ENCODE peak calls at places on chromosomes 5 and 9, in six cellular contexts. One of them, this sample, is unnamed.

GRCh38 chr5:107516452-107517184 is 154.1 kb downstream of the EFNA5 start:
- DNase-seq in H9: no peak
- DNase-seq in neuronal stem cell: no peak
- DNase-seq in H1: no peak
- DNase-seq in mesenchymal stem cell: peak
- DNase-seq in mesendoderm: no peak
- DNase-seq in this sample: peak

GRCh38 chr9:121700831-121701419 is 49.5 kb downstream of the DAB2IP start:
- DNase-seq in H1: no peak
- DNase-seq in H9: no peak
- DNase-seq in neuronal stem cell: no peak
- DNase-seq in mesendoderm: no peak
- DNase-seq in mesenchymal stem cell: no peak
- DNase-seq in this sample: no peak

GRCh38 chr5:85990998-85991397 is 626.7 kb upstream of the COX7C start:
- DNase-seq in H9: no peak
- DNase-seq in mesenchymal stem cell: no peak
- DNase-seq in mesendoderm: peak
- DNase-seq in H1: no peak
- DNase-seq in neuronal stem cell: no peak
- DNase-seq in this sample: no peak

GRCh38 chr9:88605500-88606172 is 70.7 kb downstream of the NXNL2 start:
- DNase-seq in mesendoderm: no peak
- DNase-seq in mesenchymal stem cell: peak
- DNase-seq in H9: no peak
- DNase-seq in H1: no peak
- DNase-seq in neuronal stem cell: no peak
- DNase-seq in this sample: peak

GRCh38 chr5:150285114-150285513 is 4.5 kb downstream of the CAMK2A start:
- DNase-seq in neuronal stem cell: no peak
- DNase-seq in H9: no peak
- DNase-seq in mesenchymal stem cell: no peak
- DNase-seq in mesendoderm: no peak
- DNase-seq in H1: no peak
- DNase-seq in this sample: no peak

GRCh38 chr9:87592554-87593394 is 95.1 kb downstream of the DAPK1 start:
- DNase-seq in H1: no peak
- DNase-seq in mesendoderm: no peak
- DNase-seq in neuronal stem cell: no peak
- DNase-seq in H9: no peak
- DNase-seq in mesenchymal stem cell: no peak
- DNase-seq in this sample: peak

GRCh38 chr9:123743737-123744136 is 186.2 kb downstream of the DENND1A start:
- DNase-seq in mesendoderm: no peak
- DNase-seq in H1: no peak
- DNase-seq in H9: no peak
- DNase-seq in mesenchymal stem cell: no peak
- DNase-seq in neuronal stem cell: no peak
- DNase-seq in this sample: no peak

GRCh38 chr5:147170603-147171002 is 64.2 kb upstream of the STK32A start:
- DNase-seq in H9: no peak
- DNase-seq in mesendoderm: no peak
- DNase-seq in neuronal stem cell: no peak
- DNase-seq in mesenchymal stem cell: no peak
- DNase-seq in H1: no peak
- DNase-seq in this sample: no peak

GRCh38 chr5:138956801-138957200 is 81.7 kb upstream of the LRRTM2 start:
- DNase-seq in mesendoderm: no peak
- DNase-seq in H1: no peak
- DNase-seq in mesenchymal stem cell: no peak
- DNase-seq in H9: no peak
- DNase-seq in neuronal stem cell: no peak
- DNase-seq in this sample: no peak

GRCh38 chr5:80654391-80655230 is at the start of the genes DHFR and MSH3:
- DNase-seq in H1: peak
- DNase-seq in neuronal stem cell: peak
- DNase-seq in mesendoderm: peak
- DNase-seq in mesenchymal stem cell: peak
- DNase-seq in H9: peak
- DNase-seq in this sample: peak

GRCh38 chr9:33180526-33181184 is 13.5 kb upstream of the B4GALT1 start:
- DNase-seq in neuronal stem cell: no peak
- DNase-seq in H9: no peak
- DNase-seq in H1: no peak
- DNase-seq in mesenchymal stem cell: no peak
- DNase-seq in mesendoderm: peak
- DNase-seq in this sample: peak

GRCh38 chr5:33614039-33614438 is 173.3 kb downstream of the TARS1 start:
- DNase-seq in mesenchymal stem cell: no peak
- DNase-seq in H9: no peak
- DNase-seq in H1: no peak
- DNase-seq in neuronal stem cell: no peak
- DNase-seq in mesendoderm: no peak
- DNase-seq in this sample: no peak

GRCh38 chr9:82560457-82560904 is 502.5 kb downstream of the RASEF start:
- DNase-seq in H9: no peak
- DNase-seq in H1: no peak
- DNase-seq in neuronal stem cell: no peak
- DNase-seq in mesendoderm: no peak
- DNase-seq in mesenchymal stem cell: no peak
- DNase-seq in this sample: no peak

GRCh38 chr9:87849144-87849741 is 33.4 kb upstream of the SPATA31E1 start:
- DNase-seq in mesenchymal stem cell: no peak
- DNase-seq in mesendoderm: no peak
- DNase-seq in H1: no peak
- DNase-seq in H9: no peak
- DNase-seq in neuronal stem cell: no peak
- DNase-seq in this sample: no peak

GRCh38 chr5:157506981-157507780 is 47.2 kb downstream of the NIPAL4 start:
- DNase-seq in mesenchymal stem cell: peak
- DNase-seq in H1: no peak
- DNase-seq in mesendoderm: no peak
- DNase-seq in H9: no peak
- DNase-seq in neuronal stem cell: no peak
- DNase-seq in this sample: peak

GRCh38 chr9:74951725-74952151 is 974 bp downstream of the C9orf40 start:
- DNase-seq in mesenchymal stem cell: peak
- DNase-seq in mesendoderm: peak
- DNase-seq in H9: peak
- DNase-seq in neuronal stem cell: peak
- DNase-seq in H1: no peak
- DNase-seq in this sample: peak

GRCh38 chr5:109045710-109046109 is 298.0 kb downstream of the FER start:
- DNase-seq in H9: no peak
- DNase-seq in mesendoderm: no peak
- DNase-seq in mesenchymal stem cell: peak
- DNase-seq in neuronal stem cell: no peak
- DNase-seq in H1: no peak
- DNase-seq in this sample: peak

GRCh38 chr5:178431063-178431776 is 159.0 kb downstream of the COL23A1 start:
- DNase-seq in neuronal stem cell: no peak
- DNase-seq in H1: no peak
- DNase-seq in mesenchymal stem cell: no peak
- DNase-seq in mesendoderm: no peak
- DNase-seq in H9: no peak
- DNase-seq in this sample: no peak

GRCh38 chr5:56490971-56491468 is 257.9 kb upstream of the ANKRD55 start:
- DNase-seq in H9: no peak
- DNase-seq in neuronal stem cell: no peak
- DNase-seq in H1: no peak
- DNase-seq in mesenchymal stem cell: peak
- DNase-seq in mesendoderm: no peak
- DNase-seq in this sample: no peak

GRCh38 chr5:177498013-177498847 is 826 bp upstream of the PDLIM7 start:
- DNase-seq in H9: no peak
- DNase-seq in mesenchymal stem cell: peak
- DNase-seq in neuronal stem cell: no peak
- DNase-seq in H1: no peak
- DNase-seq in mesendoderm: no peak
- DNase-seq in this sample: no peak

GRCh38 chr9:407255-407654 is 192.6 kb downstream of the DOCK8 start:
- DNase-seq in mesendoderm: peak
- DNase-seq in H1: no peak
- DNase-seq in neuronal stem cell: no peak
- DNase-seq in mesenchymal stem cell: no peak
- DNase-seq in H9: no peak
- DNase-seq in this sample: no peak

GRCh38 chr9:110130791-110131416 is 77.1 kb downstream of the C9orf152 start:
- DNase-seq in neuronal stem cell: no peak
- DNase-seq in H1: no peak
- DNase-seq in mesenchymal stem cell: no peak
- DNase-seq in mesendoderm: peak
- DNase-seq in H9: no peak
- DNase-seq in this sample: no peak

GRCh38 chr5:142601432-142601831 is 84.5 kb downstream of the FGF1 start:
- DNase-seq in neuronal stem cell: no peak
- DNase-seq in mesendoderm: peak
- DNase-seq in H9: no peak
- DNase-seq in mesenchymal stem cell: no peak
- DNase-seq in H1: no peak
- DNase-seq in this sample: no peak

GRCh38 chr9:121861501-121862180 is 210.2 kb downstream of the DAB2IP start:
- DNase-seq in H1: no peak
- DNase-seq in mesendoderm: peak
- DNase-seq in mesenchymal stem cell: peak
- DNase-seq in neuronal stem cell: no peak
- DNase-seq in H9: peak
- DNase-seq in this sample: no peak

GRCh38 chr5:111461261-111461671 is 51.1 kb downstream of the STARD4 start:
- DNase-seq in mesendoderm: peak
- DNase-seq in H1: peak
- DNase-seq in H9: peak
- DNase-seq in neuronal stem cell: peak
- DNase-seq in mesenchymal stem cell: peak
- DNase-seq in this sample: peak

GRCh38 chr5:180803181-180804128 is 849 bp upstream of the MGAT1 start:
- DNase-seq in mesendoderm: peak
- DNase-seq in neuronal stem cell: peak
- DNase-seq in H1: no peak
- DNase-seq in H9: no peak
- DNase-seq in mesenchymal stem cell: peak
- DNase-seq in this sample: no peak

GRCh38 chr5:149271717-149272558 is at the start of gene AFAP1L1:
- DNase-seq in mesendoderm: peak
- DNase-seq in neuronal stem cell: peak
- DNase-seq in H1: no peak
- DNase-seq in H9: peak
- DNase-seq in mesenchymal stem cell: peak
- DNase-seq in this sample: peak

GRCh38 chr5:79990205-79990597 is 861 bp downstream of the MTX3 start:
- DNase-seq in mesenchymal stem cell: peak
- DNase-seq in mesendoderm: peak
- DNase-seq in neuronal stem cell: no peak
- DNase-seq in H9: no peak
- DNase-seq in H1: no peak
- DNase-seq in this sample: peak

DNA sequence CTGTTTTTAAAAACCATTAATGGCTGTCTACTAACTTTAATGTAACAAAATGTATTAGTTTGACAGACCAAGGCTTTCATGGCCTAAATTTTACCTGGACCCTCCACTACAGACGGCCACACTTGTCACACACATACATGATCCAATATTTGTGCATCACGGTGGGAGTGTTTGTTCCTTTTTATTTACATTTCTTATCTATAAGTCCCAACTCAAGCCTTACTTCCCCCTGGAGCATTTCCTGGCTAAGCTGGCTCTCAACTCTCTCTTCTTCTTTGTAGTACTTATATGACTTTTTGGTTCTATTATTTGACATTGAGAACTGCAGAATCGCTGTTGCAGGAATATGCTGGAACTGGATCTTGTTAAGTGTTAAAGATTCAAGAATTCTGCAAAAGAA is 534.4 kb downstream of the RAB3C start:
- DNase-seq in H9: no peak
- DNase-seq in mesenchymal stem cell: no peak
- DNase-seq in neuronal stem cell: no peak
- DNase-seq in mesendoderm: no peak
- DNase-seq in H1: no peak
- DNase-seq in this sample: no peak
- H3K4ac ChIP-seq in H9: no peak
- H3K4ac ChIP-seq in mesenchymal stem cell: no peak
- H3K4ac ChIP-seq in neuronal stem cell: no peak
- H3K4ac ChIP-seq in mesendoderm: no peak
- H3K4ac ChIP-seq in H1: no peak
- H3K4ac ChIP-seq in this sample: no peak

GRCh38 chr5:171387255-171387969 is at the start of gene NPM1:
- DNase-seq in neuronal stem cell: peak
- DNase-seq in H1: peak
- DNase-seq in mesendoderm: peak
- DNase-seq in H9: peak
- DNase-seq in mesenchymal stem cell: peak
- DNase-seq in this sample: peak
- H3K4ac ChIP-seq in neuronal stem cell: peak
- H3K4ac ChIP-seq in H1: peak
- H3K4ac ChIP-seq in mesendoderm: peak
- H3K4ac ChIP-seq in H9: peak
- H3K4ac ChIP-seq in mesenchymal stem cell: peak
- H3K4ac ChIP-seq in this sample: peak

DNA sequence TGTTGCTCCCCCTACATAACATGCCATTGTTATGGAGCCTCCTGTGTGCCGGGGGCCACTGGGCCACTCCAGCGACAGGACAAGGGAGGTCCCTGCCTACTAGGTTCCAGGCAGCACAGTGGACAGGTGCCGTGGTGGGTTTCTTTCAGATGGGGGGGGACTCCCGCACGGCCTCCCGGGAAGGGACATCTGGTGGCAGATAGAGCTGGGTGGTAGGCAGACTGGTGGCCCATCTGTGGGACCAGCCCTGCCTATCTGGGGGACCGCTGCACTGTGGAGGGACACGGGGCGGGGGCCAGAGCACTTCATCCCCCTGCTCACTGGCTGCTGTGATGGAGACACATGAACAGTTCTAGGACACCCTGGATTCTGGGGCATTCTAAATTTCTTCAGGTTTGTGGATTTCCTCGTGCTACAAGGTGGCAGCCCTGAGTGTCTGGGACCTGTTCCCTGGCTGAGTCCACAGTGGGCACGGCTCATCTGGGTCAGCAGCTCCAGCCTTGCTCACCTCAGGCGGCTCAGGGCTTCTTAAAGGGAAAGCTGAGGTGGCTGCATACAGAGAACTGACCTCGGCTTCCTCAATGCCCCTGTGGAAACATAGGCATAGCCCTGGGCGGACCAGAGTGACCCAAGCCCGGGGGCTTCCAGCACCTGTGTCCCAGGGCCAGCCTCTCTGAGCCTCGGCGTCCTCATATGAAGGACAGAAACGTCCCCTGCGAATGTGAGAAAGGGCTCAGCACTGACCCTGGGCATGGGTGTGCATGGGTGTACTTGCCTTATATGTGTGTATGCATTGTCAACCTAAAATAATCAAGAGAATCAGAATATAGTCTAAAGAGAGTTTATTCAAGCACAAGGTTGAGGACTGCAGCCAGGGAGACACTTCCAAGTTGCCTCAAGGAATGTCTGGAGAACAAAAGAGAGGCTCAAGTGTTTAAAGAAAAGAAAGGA is 22.5 kb downstream of the FGD3 start:
- DNase-seq in neuronal stem cell: no peak
- DNase-seq in H1: no peak
- DNase-seq in H9: peak
- DNase-seq in mesendoderm: no peak
- DNase-seq in mesenchymal stem cell: no peak
- DNase-seq in this sample: no peak
- H3K4ac ChIP-seq in neuronal stem cell: peak
- H3K4ac ChIP-seq in H1: peak
- H3K4ac ChIP-seq in H9: peak
- H3K4ac ChIP-seq in mesendoderm: no peak
- H3K4ac ChIP-seq in mesenchymal stem cell: no peak
- H3K4ac ChIP-seq in this sample: no peak

GRCh38 chr5:93875693-93876092 is 134.3 kb upstream of the POU5F2 start:
- DNase-seq in mesenchymal stem cell: no peak
- DNase-seq in H1: no peak
- DNase-seq in neuronal stem cell: no peak
- DNase-seq in H9: no peak
- DNase-seq in mesendoderm: no peak
- DNase-seq in this sample: no peak
- H3K4ac ChIP-seq in mesenchymal stem cell: no peak
- H3K4ac ChIP-seq in H1: no peak
- H3K4ac ChIP-seq in neuronal stem cell: no peak
- H3K4ac ChIP-seq in H9: no peak
- H3K4ac ChIP-seq in mesendoderm: no peak
- H3K4ac ChIP-seq in this sample: no peak

This sample was measured in IMR-90.